ENCODE peak calls at places on chromosomes 2 and 18, in eight cellular contexts. T is stomach, A is spleen, L is transverse colon, Q is A549, O is right lobe of liver, B is NB4, M is uterus. I is an unnamed sample.

GRCh38 chr2:72543527-72544216 is 282.2 kb downstream of the EXOC6B start:
- DNase-seq in T (no peak), A (no peak), L (no peak), Q (no peak), O (no peak), B (no peak), M (no peak), I (no peak)

GRCh38 chr2:201183373-201183742 is 417 bp downstream of the CASP10 start:
- DNase-seq in T (no peak), A (no peak), L (no peak), Q (no peak), O (no peak), B (no peak), M (no peak), I (no peak)

GRCh38 chr18:73668051-73668450 is 479.6 kb downstream of the FBXO15 start:
- DNase-seq in T (no peak), A (no peak), L (no peak), Q (no peak), O (no peak), B (no peak), M (no peak), I (no peak)

GRCh38 chr2:69464575-69464974 is 27.3 kb upstream of the NFU1 start:
- DNase-seq in T (no peak), A (no peak), L (no peak), Q (no peak), O (no peak), B (no peak), M (peak), I (peak)

GRCh38 chr2:226943862-226944610 is 108.2 kb downstream of the RHBDD1 start:
- DNase-seq in T (no peak), A (no peak), L (no peak), Q (no peak), O (no peak), B (no peak), M (no peak), I (no peak)

GRCh38 chr18:37578182-37578678 is 12.6 kb upstream of the CELF4 start:
- DNase-seq in T (no peak), A (no peak), L (no peak), Q (no peak), O (no peak), B (no peak), M (no peak), I (no peak)

GRCh38 chr2:133483201-133483600 is 85.1 kb downstream of the NCKAP5 start:
- DNase-seq in T (no peak), A (no peak), L (no peak), Q (no peak), O (no peak), B (no peak), M (no peak), I (no peak)

GRCh38 chr2:100052645-100053044 is 89.7 kb downstream of the AFF3 start:
- DNase-seq in T (peak), A (no peak), L (no peak), Q (no peak), O (no peak), B (no peak), M (no peak), I (no peak)

GRCh38 chr18:68147728-68148127 is 567.2 kb downstream of the TMX3 start:
- DNase-seq in T (no peak), A (no peak), L (no peak), Q (no peak), O (no peak), B (no peak), M (no peak), I (no peak)

GRCh38 chr2:217942731-217943335 is 60.0 kb downstream of the TNS1 start:
- DNase-seq in T (no peak), A (peak), L (no peak), Q (no peak), O (peak), B (no peak), M (no peak), I (no peak)

GRCh38 chr2:156536534-156536933 is 100.4 kb downstream of the GPD2 start:
- DNase-seq in T (no peak), A (no peak), L (no peak), Q (no peak), O (no peak), B (no peak), M (no peak), I (no peak)

GRCh38 chr18:13610517-13610916 is 115.8 kb downstream of the FAM210A start:
- DNase-seq in T (no peak), A (peak), L (no peak), Q (no peak), O (no peak), B (no peak), M (no peak), I (peak)

GRCh38 chr2:227388537-227389011 is 825 bp upstream of the SCYGR1 start:
- DNase-seq in T (no peak), A (no peak), L (no peak), Q (peak), O (no peak), B (no peak), M (no peak), I (no peak)

GRCh38 chr2:120224256-120224655 is 1.1 kb upstream of the TMEM185B start:
- DNase-seq in T (no peak), A (peak), L (peak), Q (no peak), O (no peak), B (no peak), M (no peak), I (no peak)

DNA sequence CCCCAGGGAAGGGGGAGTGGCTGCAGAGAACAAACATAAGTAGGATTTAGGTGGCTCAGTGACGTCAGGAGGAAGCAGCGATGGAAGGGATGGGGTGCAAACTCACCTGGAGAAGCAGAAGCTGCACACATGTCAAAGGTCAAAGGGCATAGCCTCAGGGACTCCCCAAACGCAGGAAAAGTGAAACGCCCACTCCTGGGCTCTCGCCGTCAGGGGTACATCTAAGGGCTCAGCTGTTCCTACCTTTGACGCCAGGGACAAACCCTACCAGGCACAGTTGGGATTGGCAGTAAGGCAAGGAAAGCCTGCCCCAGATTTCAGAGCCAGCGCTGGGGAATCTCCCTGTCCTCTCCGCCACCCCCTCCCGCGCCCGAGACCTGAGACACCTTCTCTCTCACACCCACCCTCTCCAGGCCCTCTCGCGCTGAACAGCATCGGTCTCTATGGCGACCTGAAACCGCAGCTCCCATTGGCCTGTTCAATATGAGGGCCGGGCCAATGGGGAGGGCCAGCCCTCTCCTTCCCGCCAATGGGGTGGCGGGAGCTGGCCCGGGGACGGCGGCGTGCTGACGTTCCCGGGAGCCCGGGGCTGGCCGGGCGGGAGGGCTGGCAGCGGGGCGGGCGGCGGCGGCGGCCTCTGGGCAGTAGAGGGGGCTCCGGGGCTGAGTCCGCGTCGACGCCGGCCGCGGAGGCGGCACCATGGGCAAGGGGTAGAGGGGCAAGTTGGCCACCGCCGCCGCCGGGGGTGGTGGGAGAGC is at the start of the genes CCDC148 and PKP4:
- DNase-seq in T (peak), A (peak), L (peak), Q (peak), O (peak), B (peak), M (peak), I (peak)
- TF ChIP-seq POLR2A in T (no peak), A (no peak), L (no peak), Q (peak), O (peak), B (peak), M (peak), I (no peak)

GRCh38 chr2:9205481-9205880 is 1.1 kb upstream of the ASAP2 start:
- DNase-seq in T (no peak), A (no peak), L (no peak), Q (no peak), O (no peak), B (peak), M (no peak), I (no peak)

GRCh38 chr2:9203876-9204275 is 2.7 kb upstream of the ASAP2 start:
- DNase-seq in T (no peak), A (no peak), L (no peak), Q (no peak), O (no peak), B (no peak), M (no peak), I (no peak)

GRCh38 chr2:9205963-9206948 is at the start of gene ASAP2:
- DNase-seq in T (peak), A (peak), L (peak), Q (peak), O (peak), B (peak), M (peak), I (peak)

GRCh38 chr2:9203006-9203405 is 3.6 kb upstream of the ASAP2 start:
- DNase-seq in T (no peak), A (no peak), L (no peak), Q (no peak), O (no peak), B (no peak), M (no peak), I (no peak)

GRCh38 chr2:9204939-9205338 is 1.7 kb upstream of the ASAP2 start:
- DNase-seq in T (no peak), A (no peak), L (no peak), Q (no peak), O (no peak), B (no peak), M (no peak), I (no peak)
- H3K4me3 ChIP-seq in T (no peak), A (no peak), L (no peak), Q (no peak), O (no peak), B (no peak), M (no peak), I (no peak)

GRCh38 chr2:241091734-241092445 is 10.2 kb downstream of the MTERF4 start:
- DNase-seq in T (no peak), A (no peak), L (no peak), Q (no peak), O (no peak), B (no peak), M (no peak), I (no peak)
- TF ChIP-seq POLR2A in T (no peak), A (no peak), L (no peak), Q (no peak), O (no peak), B (no peak), M (no peak), I (no peak)

DNA sequence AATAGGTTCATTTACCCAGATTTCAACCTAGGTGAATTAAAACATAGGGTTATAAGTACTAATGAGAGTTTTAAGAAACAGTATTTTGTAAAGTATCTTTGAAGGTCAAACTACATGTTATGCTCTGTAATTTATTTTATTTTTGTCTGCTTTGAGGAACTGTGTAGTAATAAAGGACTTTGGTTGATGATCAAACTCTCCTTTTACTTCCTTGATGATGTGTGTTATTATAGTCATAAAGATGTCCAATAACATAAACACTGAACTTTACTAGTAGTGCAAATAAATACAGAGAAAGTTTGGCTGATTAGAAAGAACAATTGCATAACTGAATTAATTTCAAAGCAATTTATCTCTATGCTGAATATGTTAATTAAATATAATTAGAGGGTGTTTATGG is 6.3 kb downstream of the GULP1 start:
- DNase-seq in T (no peak), A (no peak), L (no peak), Q (no peak), O (no peak), B (no peak), M (no peak), I (no peak)
- H3K4me3 ChIP-seq in T (no peak), A (no peak), L (no peak), Q (no peak), O (no peak), B (no peak), M (no peak), I (no peak)